ENCODE peak calls at places on chromosomes 7 and 10, in seven cellular contexts. L is endothelial cell, E is NCI-H460, N is cardiac fibroblast, V is astrocyte of the spinal cord, S is activated T-cell treated with anti-CD3 and anti-CD28 coated beads for 24 hours, T is NCI-H226. K is an unnamed sample.

GRCh38 chr10:22022257-22023051 is 18.9 kb upstream of the DNAJC1 start:
- DNase-seq in L (no peak), E (no peak), N (no peak), V (no peak), S (peak; percentile 45), T (no peak), K (no peak)

GRCh38 chr10:98302711-98303365 is 34.8 kb upstream of the LOXL4 start:
- DNase-seq in L (no peak), E (no peak), N (peak; percentile 11), V (no peak), S (no peak), T (no peak), K (no peak)

GRCh38 chr7:76108540-76109233 is 60.8 kb downstream of the MDH2 start:
- DNase-seq in L (no peak), E (peak; percentile 79), N (peak; percentile 42), V (peak; percentile 33), S (no peak), T (peak; percentile 41), K (no peak)

GRCh38 chr7:66415659-66416265 is 210.6 kb downstream of the TPST1 start:
- DNase-seq in L (no peak), E (no peak), N (peak; percentile 34), V (no peak), S (no peak), T (no peak), K (no peak)

GRCh38 chr7:116671681-116672595 is at the start of gene MET:
- DNase-seq in L (peak; percentile 68), E (peak; percentile 83), N (peak; percentile 85), V (peak; percentile 83), S (peak; percentile 6), T (peak; percentile 96), K (peak; percentile 92)

GRCh38 chr7:141286522-141286921 is 212.7 kb downstream of the TMEM178B start:
- DNase-seq in L (no peak), E (no peak), N (no peak), V (no peak), S (no peak), T (no peak), K (no peak)

GRCh38 chr7:139153832-139154231 is 44.3 kb upstream of the ZC3HAV1 start:
- DNase-seq in L (no peak), E (no peak), N (peak; percentile 65), V (peak; percentile 52), S (no peak), T (peak; percentile 95), K (peak; percentile 4)

GRCh38 chr10:78850611-78851010 is 218.2 kb upstream of the ZMIZ1 start:
- DNase-seq in L (no peak), E (no peak), N (no peak), V (no peak), S (no peak), T (no peak), K (no peak)

GRCh38 chr7:140745654-140746053 is 49.1 kb downstream of the NDUFB2 start:
- DNase-seq in L (no peak), E (no peak), N (no peak), V (no peak), S (no peak), T (no peak), K (no peak)

GRCh38 chr10:44878704-44879530 is 32.2 kb upstream of the TMEM72 start:
- DNase-seq in L (peak; percentile 83), E (peak; percentile 11), N (peak; percentile 86), V (peak; percentile 81), S (peak; percentile 72), T (peak; percentile 37), K (peak; percentile 88)

GRCh38 chr10:118592675-118593330 is 2.6 kb downstream of the PRLHR start:
- DNase-seq in L (no peak), E (no peak), N (no peak), V (no peak), S (no peak), T (no peak), K (no peak)

GRCh38 chr7:107891619-107892366 is 810 bp downstream of the DLD start:
- DNase-seq in L (no peak), E (no peak), N (peak; percentile 55), V (no peak), S (no peak), T (peak; percentile 21), K (no peak)

GRCh38 chr7:45092100-45092930 is 3.5 kb upstream of the NACAD start:
- DNase-seq in L (no peak), E (no peak), N (no peak), V (no peak), S (no peak), T (peak; percentile 90), K (peak; percentile 38)

GRCh38 chr7:158098125-158099030 is 489.2 kb downstream of the PTPRN2 start:
- DNase-seq in L (no peak), E (no peak), N (no peak), V (no peak), S (no peak), T (no peak), K (no peak)

GRCh38 chr10:119313645-119314044 is 106.3 kb downstream of the GRK5 start:
- DNase-seq in L (no peak), E (no peak), N (no peak), V (no peak), S (peak; percentile 44), T (no peak), K (no peak)

GRCh38 chr7:124497209-124497608 is 268.4 kb downstream of the GPR37 start:
- DNase-seq in L (no peak), E (no peak), N (no peak), V (no peak), S (no peak), T (no peak), K (no peak)

GRCh38 chr7:132815696-132816334 is 239.5 kb upstream of the PLXNA4 start:
- DNase-seq in L (no peak), E (no peak), N (peak; percentile 14), V (peak; percentile 7), S (no peak), T (peak; percentile 17), K (no peak)

K was measured in adipocyte.